ENCODE peak calls at places on chromosomes 13 and 19, in six cellular contexts. M is breast epithelium, A is body of pancreas, S is H1, E is IMR-90, H is uterus. Y is an unnamed sample. For H3K27me3, the result is how much of the 10 kb centered on the place peaks cover.

GRCh38 chr13:93685900-93686299 is 459.3 kb downstream of the GPC6 start:
- DNase-seq in A (no peak), S (no peak), E (no peak), H (no peak), M (no peak), Y (no peak)

GRCh38 chr13:39415003-39415402 is 188.0 kb downstream of the LHFPL6 start:
- DNase-seq in E (no peak), M (no peak), S (no peak), A (no peak), H (peak), Y (peak)

GRCh38 chr19:9881720-9882119 is 46.6 kb downstream of the PIN1 start:
- DNase-seq in A (no peak), M (no peak), E (no peak), H (no peak), S (no peak), Y (no peak)

GRCh38 chr13:57629821-57630235 is 1.7 kb upstream of the PCDH17 start:
- DNase-seq in E (peak), M (peak), H (peak), S (peak), A (peak), Y (peak)

GRCh38 chr13:70375718-70376117 is 267.5 kb upstream of the KLHL1 start:
- DNase-seq in S (no peak), M (no peak), H (no peak), A (peak), E (no peak), Y (no peak)

GRCh38 chr19:33795370-33796163 is 1.1 kb upstream of the KCTD15 start:
- DNase-seq in S (no peak), A (peak), M (peak), H (peak), E (peak), Y (peak)

GRCh38 chr13:26222523-26223046 is 471 bp upstream of the RNF6 start:
- DNase-seq in A (no peak), M (no peak), H (no peak), E (no peak), S (no peak), Y (no peak)

GRCh38 chr13:58869566-58869965 is 1238.0 kb downstream of the PCDH17 start:
- DNase-seq in M (no peak), S (no peak), A (no peak), H (no peak), E (no peak), Y (no peak)

GRCh38 chr19:50555447-50556235 is 12.6 kb downstream of the LRRC4B start:
- DNase-seq in S (peak), A (no peak), H (no peak), E (no peak), M (no peak), Y (no peak)

GRCh38 chr19:277581-278165 is 13.5 kb downstream of the PLPP2 start:
- DNase-seq in A (no peak), M (no peak), H (no peak), E (peak), S (no peak), Y (no peak)

GRCh38 chr19:3623716-3624115 is 2.9 kb downstream of the CACTIN start:
- DNase-seq in H (no peak), S (no peak), M (no peak), E (no peak), A (no peak), Y (no peak)

GRCh38 chr19:35963514-35963913 is 27.3 kb downstream of the LRFN3 start:
- DNase-seq in E (peak), M (no peak), H (no peak), S (no peak), A (peak), Y (peak)

GRCh38 chr19:2949939-2950285 is 5.1 kb upstream of the ZNF77 start:
- DNase-seq in A (peak), M (no peak), S (no peak), H (no peak), E (peak), Y (no peak)

GRCh38 chr19:19591133-19591825 is 27.2 kb downstream of the PBX4 start:
- DNase-seq in E (peak), A (peak), H (no peak), M (no peak), S (peak), Y (no peak)

GRCh38 chr19:42023121-42023942 is 29.3 kb upstream of the ATP1A3 start:
- DNase-seq in E (peak), S (no peak), M (no peak), H (no peak), A (no peak), Y (no peak)

DNA sequence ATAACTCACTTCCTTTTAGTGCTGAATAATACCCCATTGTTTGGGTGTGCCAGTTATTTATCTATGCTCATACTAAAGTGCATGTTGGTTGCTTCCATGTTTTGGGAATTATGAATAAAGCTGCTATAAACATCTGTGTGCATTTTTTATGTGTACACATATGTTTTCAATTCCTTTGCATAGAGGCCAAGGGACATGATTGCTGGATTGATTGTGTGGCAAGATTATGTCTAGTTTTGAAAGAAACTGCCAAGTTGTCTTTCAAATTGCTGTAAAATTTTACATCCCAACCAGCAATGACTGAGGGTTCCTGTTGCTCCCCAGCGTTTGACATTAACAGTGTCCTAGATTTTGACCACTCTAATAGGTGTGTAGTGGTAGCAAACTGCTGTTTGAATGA is 359.0 kb downstream of the ITGBL1 start:
- DNase-seq in S (no peak), M (no peak), E (no peak), A (no peak), H (no peak), Y (no peak)
- TF ChIP-seq POLR2A in S (no peak), M (no peak), E (no peak), A (no peak), H (no peak), Y (no peak)

GRCh38 chr13:113161433-113161832 is 3.0 kb downstream of the PROZ start:
- DNase-seq in S (no peak), H (no peak), M (no peak), E (no peak), A (no peak), Y (no peak)

GRCh38 chr13:113157929-113158747 is at the start of gene PROZ:
- DNase-seq in H (no peak), M (no peak), A (peak), S (no peak), E (no peak), Y (no peak)

GRCh38 chr13:113158946-113159345 is 498 bp downstream of the PROZ start:
- DNase-seq in E (no peak), H (no peak), A (no peak), M (no peak), S (no peak), Y (no peak)

GRCh38 chr13:113160983-113161382 is 2.5 kb downstream of the PROZ start:
- DNase-seq in M (no peak), H (no peak), A (no peak), S (no peak), E (no peak), Y (no peak)

GRCh38 chr13:113159701-113160100 is 1.3 kb downstream of the PROZ start:
- DNase-seq in E (no peak), S (no peak), M (no peak), A (no peak), H (no peak), Y (no peak)
- H3K27ac ChIP-seq in E (no peak), S (no peak), M (no peak), A (no peak), H (no peak), Y (no peak)

DNA sequence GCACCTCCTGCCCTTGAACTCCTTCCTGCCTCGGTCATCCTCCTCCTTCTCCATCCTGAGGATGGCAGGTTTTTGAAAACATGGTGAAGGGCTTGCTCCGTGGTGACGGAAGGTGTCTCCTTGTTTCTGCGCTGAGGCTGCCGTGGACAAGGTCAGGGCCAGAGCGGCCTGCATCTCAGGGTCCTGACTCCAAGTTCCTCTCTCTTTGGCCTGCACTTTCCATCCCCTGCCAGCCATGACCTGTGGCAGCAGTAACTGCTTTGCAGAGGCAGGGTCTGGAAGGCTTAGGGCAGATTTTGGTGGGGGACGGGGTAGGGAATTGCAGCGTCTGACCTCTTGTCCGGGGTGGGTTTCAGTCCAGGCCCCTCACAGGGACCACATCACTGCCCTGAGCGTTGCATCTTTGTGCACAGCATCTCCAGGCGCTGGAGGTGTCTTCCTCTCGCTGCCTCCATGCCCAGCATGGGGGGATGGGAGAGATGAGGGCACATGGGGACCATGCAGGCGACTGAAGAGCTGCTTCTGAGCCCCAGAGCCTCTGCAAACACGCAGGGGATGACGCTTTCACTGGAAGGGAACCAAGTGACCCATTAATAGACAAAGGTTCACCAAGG is 216.8 kb downstream of the TEX29 start:
- DNase-seq in H (no peak), S (no peak), A (no peak), M (no peak), E (no peak), Y (no peak)
- H3K27me3 ChIP-seq in H (under half), S (under half), A (under half), M (half or more), E (under half), Y (under half)

GRCh38 chr13:24145231-24145630 is 15.3 kb upstream of the SPATA13 start:
- DNase-seq in H (no peak), E (no peak), A (no peak), M (no peak), S (no peak), Y (no peak)
- TF ChIP-seq POLR2A in H (no peak), E (no peak), A (no peak), M (no peak), S (no peak), Y (no peak)

GRCh38 chr19:7924651-7925170 is 1.2 kb downstream of the CTXN1 start:
- DNase-seq in E (no peak), S (no peak), A (no peak), H (no peak), M (no peak), Y (no peak)
- H3K27ac ChIP-seq in E (no peak), S (no peak), A (no peak), H (peak), M (peak), Y (no peak)

GRCh38 chr13:18948664-18949488 is 232.7 kb downstream of the TUBA3C start:
- DNase-seq in H (no peak), E (no peak), M (no peak), S (no peak), A (no peak), Y (no peak)
- H3K27me3 ChIP-seq in H (under half), E (under half), M (under half), S (under half), A (under half), Y (under half)

GRCh38 chr13:21971662-21972635 is 301.1 kb downstream of the FGF9 start:
- DNase-seq in A (no peak), H (no peak), M (no peak), S (no peak), E (peak), Y (no peak)
- TF ChIP-seq POLR2A in A (no peak), H (no peak), M (no peak), S (no peak), E (no peak), Y (no peak)

GRCh38 chr19:45402469-45403070 is 2.3 kb downstream of the PPP1R13L start:
- DNase-seq in H (no peak), E (no peak), M (peak), A (peak), S (no peak), Y (no peak)
- H3K27ac ChIP-seq in H (no peak), E (no peak), M (peak), A (peak), S (no peak), Y (no peak)

GRCh38 chr19:39698535-39698934 is 5.7 kb upstream of the LGALS14 start:
- DNase-seq in M (no peak), E (no peak), A (no peak), H (no peak), S (no peak), Y (no peak)
- H3K27me3 ChIP-seq in M (under half), E (under half), A (under half), H (under half), S (under half), Y (under half)

GRCh38 chr13:99342723-99343315 is 35.6 kb upstream of the GPR183 start:
- DNase-seq in M (no peak), E (no peak), S (no peak), A (no peak), H (no peak), Y (no peak)
- TF ChIP-seq POLR2A in M (no peak), E (no peak), S (no peak), A (no peak), H (no peak), Y (no peak)

Y was measured in ovary.